ENCODE peak calls at places on chromosomes 12 and 14, in ten cellular contexts. O, M, N, L, J, H, U, V, I and K are unnamed samples. For H3K4me1, the result is how much of the 10 kb centered on the place peaks cover.

GRCh38 chr12:67483871-67484554 is 164.5 kb upstream of the DYRK2 start:
- DNase-seq in O (no peak), M (no peak), N (no peak), L (no peak), J (no peak), H (no peak), U (no peak), V (peak), I (no peak), K (no peak)

GRCh38 chr12:9363145-9363544 is 154.9 kb upstream of the PZP start:
- DNase-seq in O (no peak), M (no peak), N (no peak), L (no peak), J (no peak), H (no peak), U (no peak), V (no peak), I (no peak), K (peak)

GRCh38 chr12:22781339-22781738 is 156.4 kb downstream of the ETNK1 start:
- DNase-seq in O (no peak), M (no peak), N (no peak), L (no peak), J (no peak), H (no peak), U (no peak), V (no peak), I (no peak), K (no peak)

GRCh38 chr12:4242595-4242994 is 31.0 kb upstream of the CCND2 start:
- DNase-seq in O (no peak), M (no peak), N (no peak), L (no peak), J (peak), H (no peak), U (no peak), V (no peak), I (no peak), K (no peak)

GRCh38 chr12:132404435-132404855 is 75.1 kb upstream of the GALNT9 start:
- DNase-seq in O (peak), M (no peak), N (no peak), L (peak), J (no peak), H (no peak), U (peak), V (no peak), I (no peak), K (no peak)

GRCh38 chr12:82765971-82766705 is 79.4 kb downstream of the TMTC2 start:
- DNase-seq in O (no peak), M (no peak), N (no peak), L (no peak), J (peak), H (no peak), U (no peak), V (no peak), I (no peak), K (no peak)

GRCh38 chr12:89574736-89575208 is 48.9 kb upstream of the POC1B start:
- DNase-seq in O (no peak), M (no peak), N (no peak), L (no peak), J (peak), H (no peak), U (no peak), V (no peak), I (no peak), K (no peak)

GRCh38 chr14:72739446-72740405 is 154.2 kb downstream of the DPF3 start:
- DNase-seq in O (no peak), M (no peak), N (no peak), L (no peak), J (no peak), H (no peak), U (no peak), V (no peak), I (no peak), K (no peak)

GRCh38 chr12:62319058-62319457 is 58.9 kb downstream of the USP15 start:
- DNase-seq in O (no peak), M (no peak), N (no peak), L (no peak), J (no peak), H (no peak), U (no peak), V (no peak), I (no peak), K (no peak)

GRCh38 chr12:105783983-105784947 is 354.5 kb downstream of the NUAK1 start:
- DNase-seq in O (no peak), M (no peak), N (no peak), L (no peak), J (no peak), H (no peak), U (no peak), V (peak), I (no peak), K (no peak)

GRCh38 chr12:462936-463705 is 3.4 kb downstream of the B4GALNT3 start:
- DNase-seq in O (no peak), M (no peak), N (no peak), L (no peak), J (no peak), H (no peak), U (no peak), V (no peak), I (no peak), K (no peak)

GRCh38 chr12:101407054-101407437 is 526 bp downstream of the ARL1 start:
- DNase-seq in O (no peak), M (no peak), N (peak), L (no peak), J (peak), H (no peak), U (no peak), V (no peak), I (peak), K (no peak)

GRCh38 chr14:21090194-21090939 is 8.1 kb downstream of the ZNF219 start:
- DNase-seq in O (peak), M (no peak), N (no peak), L (peak), J (no peak), H (peak), U (no peak), V (no peak), I (no peak), K (no peak)

GRCh38 chr12:45637706-45638105 is 91.8 kb upstream of the ARID2 start:
- DNase-seq in O (no peak), M (no peak), N (no peak), L (no peak), J (no peak), H (no peak), U (no peak), V (no peak), I (no peak), K (peak)

GRCh38 chr12:111409403-111410228 is 3.9 kb downstream of the SH2B3 start:
- DNase-seq in O (peak), M (no peak), N (peak), L (peak), J (no peak), H (no peak), U (peak), V (no peak), I (peak), K (no peak)

GRCh38 chr12:54029529-54030441 is 1.5 kb downstream of the HOXC6 start:
- DNase-seq in O (no peak), M (no peak), N (peak), L (no peak), J (no peak), H (peak), U (no peak), V (no peak), I (no peak), K (no peak)

GRCh38 chr14:93903342-93904184 is 23.6 kb upstream of the FAM181A start:
- DNase-seq in O (no peak), M (no peak), N (no peak), L (no peak), J (peak), H (no peak), U (no peak), V (no peak), I (no peak), K (no peak)

GRCh38 chr12:111438501-111438900 is 32.8 kb downstream of the SH2B3 start:
- DNase-seq in O (peak), M (no peak), N (no peak), L (peak), J (no peak), H (no peak), U (no peak), V (no peak), I (no peak), K (peak)

GRCh38 chr12:104276192-104277131 is 27.1 kb upstream of the EID3 start:
- DNase-seq in O (no peak), M (no peak), N (no peak), L (no peak), J (no peak), H (no peak), U (no peak), V (peak), I (no peak), K (no peak)

GRCh38 chr12:116324684-116325664 is 47.5 kb upstream of the MED13L start:
- DNase-seq in O (no peak), M (no peak), N (no peak), L (no peak), J (no peak), H (no peak), U (no peak), V (peak), I (no peak), K (no peak)

GRCh38 chr12:27732281-27732680 is 21.6 kb downstream of the MRPS35 start:
- DNase-seq in O (no peak), M (no peak), N (no peak), L (no peak), J (peak), H (peak), U (no peak), V (peak), I (no peak), K (peak)

GRCh38 chr12:15855646-15856045 is 26.5 kb upstream of the STRAP start:
- DNase-seq in O (no peak), M (no peak), N (no peak), L (no peak), J (no peak), H (no peak), U (no peak), V (no peak), I (no peak), K (no peak)

DNA sequence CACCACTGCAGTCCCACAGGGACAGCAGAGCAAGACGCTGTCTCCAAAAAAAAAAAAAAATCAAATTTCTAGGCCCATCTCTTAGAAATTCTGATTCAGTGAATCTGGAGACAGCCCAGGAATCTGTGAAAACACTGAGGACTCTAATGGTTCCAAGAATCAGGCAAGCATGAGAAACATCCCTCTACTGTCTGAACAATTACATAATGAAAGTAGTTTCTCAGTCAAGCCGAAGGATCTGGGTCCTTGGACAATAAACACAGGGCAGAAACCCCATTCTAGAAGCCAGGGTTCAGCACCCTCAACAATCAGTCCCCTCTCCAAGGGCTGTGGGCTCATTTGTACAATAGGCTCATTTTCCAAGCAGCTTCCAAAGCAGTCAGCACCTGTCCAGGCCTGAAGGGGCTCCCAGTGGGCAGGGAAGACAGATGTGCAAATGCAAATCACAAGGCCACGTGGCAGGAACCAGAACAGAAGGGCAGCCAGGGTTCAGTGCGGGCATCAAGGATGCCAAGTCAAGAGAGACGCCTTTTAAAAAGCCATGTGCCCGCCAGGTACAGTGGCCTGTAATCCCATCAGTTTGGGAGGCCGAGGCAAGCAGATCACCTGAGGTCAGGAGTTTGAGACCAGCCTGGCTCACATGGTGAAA is 96.1 kb downstream of the KSR2 start:
- DNase-seq in O (no peak), M (no peak), N (no peak), L (no peak), J (no peak), H (no peak), U (no peak), V (no peak), I (no peak), K (no peak)
- H3K27ac ChIP-seq in O (no peak), M (no peak), N (no peak), L (no peak), J (no peak), H (no peak), U (no peak), V (no peak), I (no peak), K (no peak)

DNA sequence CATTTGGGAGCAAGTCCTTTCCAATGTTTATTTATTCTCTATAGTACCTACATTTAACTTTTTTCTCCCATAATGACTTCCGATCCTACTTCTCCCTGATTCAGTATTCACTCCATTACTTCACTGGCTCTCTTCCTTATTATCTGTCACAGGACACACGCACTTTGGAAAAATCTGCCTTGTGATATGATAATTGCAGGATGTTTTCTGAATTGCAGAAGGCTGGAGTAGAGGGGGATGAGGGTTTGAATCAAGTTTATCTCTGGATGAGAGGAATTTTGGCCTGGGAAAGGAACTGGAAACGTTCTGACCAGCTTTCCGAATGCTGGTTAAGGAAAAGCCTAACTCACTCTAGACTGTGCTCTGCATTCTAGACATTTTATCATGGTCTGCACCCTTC is 75.0 kb downstream of the HMGA2 start:
- DNase-seq in O (no peak), M (no peak), N (no peak), L (no peak), J (no peak), H (no peak), U (no peak), V (no peak), I (no peak), K (no peak)
- H3K4me1 ChIP-seq in O (under half), M (under half), N (under half), L (under half), J (under half), H (under half), U (under half), V (under half), I (under half), K (under half)

DNA sequence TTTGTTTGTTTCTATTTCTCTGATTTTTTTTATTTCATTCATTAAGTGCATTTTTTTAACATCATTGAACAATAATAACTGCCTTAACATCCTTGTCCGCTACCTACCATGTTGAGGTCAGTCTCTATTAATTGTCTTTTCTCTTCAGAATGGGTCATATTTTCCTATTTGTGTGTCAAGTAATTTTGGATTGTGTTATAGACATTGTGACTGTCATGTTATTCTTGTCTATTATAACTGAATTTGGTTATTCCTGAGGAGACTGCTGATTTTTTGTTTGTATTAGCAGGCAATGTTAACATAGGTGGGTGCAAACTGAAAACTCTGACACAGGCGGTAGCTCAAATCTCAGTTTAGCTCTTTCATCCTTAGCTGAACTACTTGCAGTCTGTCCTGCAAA is 169.9 kb downstream of the DICER1 start:
- DNase-seq in O (no peak), M (no peak), N (no peak), L (no peak), J (no peak), H (no peak), U (no peak), V (no peak), I (no peak), K (no peak)
- TF ChIP-seq CTCF in O (no peak), M (no peak), N (no peak), L (no peak), J (no peak), H (no peak), U (no peak), V (no peak), I (no peak), K (no peak)

GRCh38 chr12:63400746-63401145 is 249.7 kb upstream of the AVPR1A start:
- DNase-seq in O (no peak), M (no peak), N (no peak), L (no peak), J (no peak), H (no peak), U (no peak), V (no peak), I (no peak), K (peak)

GRCh38 chr12:63403256-63403655 is 252.3 kb upstream of the AVPR1A start:
- DNase-seq in O (no peak), M (no peak), N (no peak), L (no peak), J (no peak), H (no peak), U (no peak), V (no peak), I (no peak), K (no peak)

GRCh38 chr12:63396135-63396534 is 245.1 kb upstream of the AVPR1A start:
- DNase-seq in O (no peak), M (no peak), N (no peak), L (no peak), J (no peak), H (no peak), U (no peak), V (no peak), I (no peak), K (no peak)

GRCh38 chr12:63397807-63398206 is 246.8 kb upstream of the AVPR1A start:
- DNase-seq in O (no peak), M (no peak), N (no peak), L (no peak), J (no peak), H (no peak), U (no peak), V (peak), I (no peak), K (no peak)

DNA sequence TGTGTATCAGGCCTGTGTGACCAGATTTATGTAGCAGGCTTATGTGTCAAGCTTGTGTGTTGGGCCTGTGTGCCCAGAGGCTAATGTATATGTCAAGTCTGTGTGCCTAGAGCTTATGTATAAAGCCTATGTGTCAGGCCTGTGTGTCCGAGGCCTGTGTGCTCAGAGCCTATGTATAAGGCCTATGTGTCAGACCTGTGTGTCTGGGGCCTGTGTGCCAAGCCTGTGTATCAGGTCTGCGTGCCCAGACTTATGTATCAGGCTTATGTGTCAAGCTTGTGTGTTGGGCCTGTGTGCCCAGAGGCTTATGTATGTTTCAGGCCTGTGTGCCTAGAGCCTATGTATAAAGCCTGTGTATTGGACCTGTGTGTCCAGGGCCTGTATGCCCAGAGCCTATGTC is 249.3 kb upstream of the AVPR1A start:
- DNase-seq in O (peak), M (no peak), N (no peak), L (no peak), J (no peak), H (no peak), U (no peak), V (no peak), I (no peak), K (no peak)
- H3K27ac ChIP-seq in O (no peak), M (no peak), N (no peak), L (no peak), J (no peak), H (no peak), U (no peak), V (no peak), I (no peak), K (no peak)

DNA sequence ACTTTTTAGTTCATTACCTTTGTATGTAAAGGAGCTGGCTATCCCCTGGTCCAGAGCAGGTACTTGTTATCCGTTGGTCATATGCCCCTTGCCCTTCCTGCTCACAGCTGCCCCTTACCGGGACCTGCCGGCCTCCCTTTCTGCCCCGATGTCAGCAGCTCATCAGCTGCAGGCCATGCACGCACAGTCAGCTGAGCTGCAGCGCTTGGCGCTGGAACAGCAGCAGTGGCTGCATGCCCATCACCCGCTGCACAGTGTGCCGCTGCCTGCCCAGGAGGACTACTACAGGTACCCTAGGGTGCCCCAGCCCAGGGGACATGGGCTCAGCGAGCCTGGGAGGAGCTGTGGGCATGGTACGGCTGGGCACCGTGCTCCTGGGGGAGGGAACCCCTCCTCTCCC is 2.3 kb upstream of the RNU7-1 start:
- DNase-seq in O (no peak), M (no peak), N (peak), L (peak), J (no peak), H (no peak), U (peak), V (no peak), I (no peak), K (no peak)
- H3K4me1 ChIP-seq in O (half or more), M (under half), N (under half), L (half or more), J (under half), H (under half), U (half or more), V (under half), I (half or more), K (under half)

GRCh38 chr12:50101663-50102062 is 2.1 kb upstream of the GPD1 start:
- DNase-seq in O (no peak), M (no peak), N (no peak), L (no peak), J (peak), H (no peak), U (no peak), V (no peak), I (no peak), K (no peak)
- TF ChIP-seq CTCF in O (peak), M (peak), N (peak), L (peak), J (peak), H (peak), U (peak), V (no peak), I (peak), K (peak)